ENCODE peak calls at places on chromosome 9, in six cellular contexts. V is H7, Q is WTC11, N is GM13976, C is NCI-H460, O is fibroblast of the aortic adventitia. G is an unnamed sample.
A peak's percentile ranks its signal among the peaks of the same experiment; 100 is the strongest.

GRCh38 chr9:81680506-81680905 is 8.8 kb downstream of the TLE1 start:
- DNase-seq in N (no peak), Q (no peak), O (no peak), C (no peak), V (no peak), G (no peak)

GRCh38 chr9:121751686-121752445 is 100.4 kb downstream of the DAB2IP start:
- DNase-seq in V (no peak), O (no peak), N (no peak), C (no peak), Q (no peak), G (no peak)

GRCh38 chr9:97571664-97572063 is 61.5 kb downstream of the TSTD2 start:
- DNase-seq in V (no peak), N (no peak), Q (no peak), O (peak; percentile 27), C (no peak), G (no peak)

GRCh38 chr9:127076860-127077657 is 45.4 kb downstream of the ANGPTL2 start:
- DNase-seq in V (no peak), C (no peak), Q (no peak), N (no peak), O (no peak), G (no peak)

GRCh38 chr9:5008206-5008605 is 23.1 kb downstream of the JAK2 start:
- DNase-seq in Q (no peak), V (no peak), C (no peak), O (no peak), N (no peak), G (no peak)

GRCh38 chr9:2043881-2044462 is 28.8 kb downstream of the SMARCA2 start:
- DNase-seq in O (no peak), V (peak; percentile 49), N (no peak), Q (no peak), C (no peak), G (no peak)

GRCh38 chr9:98438701-98439100 is 183.3 kb upstream of the TBC1D2 start:
- DNase-seq in V (no peak), C (no peak), Q (no peak), N (no peak), O (no peak), G (no peak)

GRCh38 chr9:136808781-136809158 is 1.0 kb downstream of the RABL6 start:
- DNase-seq in N (no peak), Q (no peak), C (no peak), O (peak; percentile 51), V (no peak), G (no peak)

GRCh38 chr9:5375790-5376477 is 36.3 kb upstream of the RLN1 start:
- DNase-seq in V (no peak), N (no peak), C (no peak), O (no peak), Q (no peak), G (no peak)

GRCh38 chr9:109739760-109740159 is 40.2 kb upstream of the PALM2AKAP2 start:
- DNase-seq in V (no peak), N (no peak), Q (no peak), C (no peak), O (no peak), G (no peak)

GRCh38 chr9:105328872-105329728 is 84.6 kb downstream of the SLC44A1 start:
- DNase-seq in N (no peak), V (no peak), Q (no peak), C (no peak), O (peak; percentile 12), G (no peak)

GRCh38 chr9:19965336-19965735 is 176.5 kb upstream of the SLC24A2 start:
- DNase-seq in Q (no peak), O (no peak), V (no peak), C (no peak), N (no peak), G (no peak)

GRCh38 chr9:37523916-37524315 is 38.2 kb downstream of the POLR1E start:
- DNase-seq in Q (no peak), N (no peak), O (no peak), C (no peak), V (no peak), G (no peak)

GRCh38 chr9:73200694-73201432 is 49.2 kb downstream of the ANXA1 start:
- DNase-seq in Q (no peak), V (no peak), O (peak; percentile 54), N (peak; percentile 17), C (peak; percentile 52), G (no peak)

GRCh38 chr9:136395345-136396218 is 4.4 kb downstream of the SNAPC4 start:
- DNase-seq in Q (no peak), N (no peak), C (no peak), V (no peak), O (no peak), G (no peak)

GRCh38 chr9:36623280-36623679 is 50.6 kb downstream of the MELK start:
- DNase-seq in O (peak; percentile 36), C (no peak), Q (no peak), N (no peak), V (no peak), G (no peak)

GRCh38 chr9:131279196-131279926 is 3.1 kb upstream of the FAM78A start:
- DNase-seq in N (no peak), O (no peak), Q (no peak), C (no peak), V (peak; percentile 67), G (no peak)

GRCh38 chr9:116550728-116551436 is 136.2 kb upstream of the TRIM32 start:
- DNase-seq in V (no peak), Q (no peak), N (no peak), O (peak; percentile 77), C (no peak), G (no peak)

GRCh38 chr9:94703488-94704140 is 22.9 kb upstream of the AOPEP start:
- DNase-seq in Q (no peak), V (no peak), N (no peak), O (no peak), C (no peak), G (no peak)

GRCh38 chr9:88218721-88219120 is 80.4 kb upstream of the SPATA31C2 start:
- DNase-seq in C (no peak), N (no peak), Q (no peak), V (no peak), O (peak; percentile 27), G (no peak)

GRCh38 chr9:6904366-6904765 is 146.6 kb downstream of the KDM4C start:
- DNase-seq in V (no peak), Q (no peak), C (no peak), N (no peak), O (no peak), G (no peak)

GRCh38 chr9:92164490-92164889 is 49.3 kb upstream of the SPTLC1 start:
- DNase-seq in Q (no peak), O (no peak), C (no peak), N (no peak), V (no peak), G (no peak)

GRCh38 chr9:89037891-89038290 is 46.6 kb downstream of the S1PR3 start:
- DNase-seq in O (no peak), V (no peak), Q (no peak), N (no peak), C (no peak), G (no peak)

GRCh38 chr9:76987594-76988200 is 31.8 kb upstream of the FOXB2 start:
- DNase-seq in N (peak; percentile 49), V (peak; percentile 64), Q (peak; percentile 47), C (peak; percentile 54), O (peak; percentile 65), G (no peak)